ENCODE peak calls at places on chromosomes 5 and 9, in eight cellular contexts. X is fibroblast of pulmonary artery; B is mammary epithelial cell; Z is HCT116; H is CD8-positive, alpha-beta T cell; G is HFF-Myc; K is bronchial epithelial cell; F is WERI-Rb-1. W is an unnamed sample.

GRCh38 chr9:94993141-94993820 is 266.8 kb downstream of the AOPEP start:
- DNase-seq in X (no peak), B (no peak), Z (no peak), H (no peak), G (no peak), K (no peak), F (no peak), W (no peak)

GRCh38 chr5:124906339-124907097 is 160.1 kb upstream of the ZNF608 start:
- DNase-seq in X (peak), B (peak), Z (no peak), H (no peak), G (peak), K (peak), F (peak), W (peak)

GRCh38 chr5:121793791-121794190 is 57.9 kb upstream of the FTMT start:
- DNase-seq in X (no peak), B (no peak), Z (no peak), H (no peak), G (no peak), K (no peak), F (no peak), W (no peak)

GRCh38 chr9:121839726-121840500 is 188.5 kb downstream of the DAB2IP start:
- DNase-seq in X (no peak), B (no peak), Z (no peak), H (no peak), G (no peak), K (no peak), F (peak), W (no peak)

GRCh38 chr9:35871514-35871913 is 1.3 kb upstream of the OR13J1 start:
- DNase-seq in X (no peak), B (peak), Z (no peak), H (no peak), G (no peak), K (peak), F (no peak), W (no peak)

GRCh38 chr9:3908731-3909130 is 382.9 kb upstream of the RFX3 start:
- DNase-seq in X (peak), B (peak), Z (no peak), H (no peak), G (no peak), K (no peak), F (no peak), W (no peak)

GRCh38 chr5:147403659-147404640 is 105.9 kb downstream of the DPYSL3 start:
- DNase-seq in X (peak), B (peak), Z (peak), H (no peak), G (peak), K (peak), F (no peak), W (peak)

GRCh38 chr9:101062686-101063085 is 34.2 kb downstream of the PLPPR1 start:
- DNase-seq in X (no peak), B (no peak), Z (no peak), H (no peak), G (no peak), K (no peak), F (no peak), W (no peak)

GRCh38 chr5:79183617-79184016 is 52.3 kb upstream of the JMY start:
- DNase-seq in X (no peak), B (peak), Z (no peak), H (no peak), G (no peak), K (peak), F (no peak), W (no peak)

GRCh38 chr9:122179054-122179689 is 19.5 kb downstream of the MORN5 start:
- DNase-seq in X (no peak), B (no peak), Z (no peak), H (no peak), G (no peak), K (no peak), F (no peak), W (no peak)

GRCh38 chr5:59654691-59655090 is 238.8 kb downstream of the PDE4D start:
- DNase-seq in X (no peak), B (peak), Z (no peak), H (no peak), G (no peak), K (peak), F (no peak), W (no peak)

GRCh38 chr5:38911933-38912332 is 66.1 kb downstream of the OSMR start:
- DNase-seq in X (no peak), B (no peak), Z (no peak), H (no peak), G (no peak), K (no peak), F (no peak), W (no peak)

GRCh38 chr5:112338681-112339337 is 80.3 kb downstream of the EPB41L4A start:
- DNase-seq in X (peak), B (peak), Z (no peak), H (no peak), G (no peak), K (peak), F (no peak), W (peak)

GRCh38 chr9:132646726-132647125 is 23.1 kb downstream of the DDX31 start:
- DNase-seq in X (no peak), B (no peak), Z (no peak), H (no peak), G (no peak), K (no peak), F (no peak), W (no peak)

GRCh38 chr9:132641216-132641615 is 28.6 kb downstream of the DDX31 start:
- DNase-seq in X (no peak), B (no peak), Z (no peak), H (no peak), G (no peak), K (no peak), F (no peak), W (no peak)

GRCh38 chr9:132645711-132646110 is 24.1 kb downstream of the DDX31 start:
- DNase-seq in X (no peak), B (no peak), Z (no peak), H (no peak), G (no peak), K (no peak), F (peak), W (no peak)

GRCh38 chr9:132645306-132645705 is 24.5 kb downstream of the DDX31 start:
- DNase-seq in X (no peak), B (no peak), Z (no peak), H (no peak), G (no peak), K (no peak), F (peak), W (no peak)

DNA sequence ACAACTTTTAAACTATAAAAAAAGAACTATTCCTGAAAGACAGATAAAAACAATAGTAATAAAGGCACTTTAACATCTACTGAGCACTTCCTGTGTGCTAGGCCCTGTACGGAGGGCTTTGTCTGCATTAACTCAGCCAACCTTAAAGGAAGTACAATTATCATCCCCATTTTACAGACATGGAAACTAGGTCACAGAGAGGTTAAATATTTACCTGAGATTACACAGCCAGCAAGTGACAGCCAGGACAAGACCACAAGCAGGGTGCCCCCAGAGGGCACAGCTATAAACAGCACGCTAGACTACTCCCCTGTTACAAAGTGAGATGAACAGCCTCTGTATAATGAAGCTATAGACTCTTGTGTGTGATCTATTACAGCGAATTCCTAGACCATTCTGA is 25.5 kb downstream of the DDX31 start:
- DNase-seq in X (no peak), B (no peak), Z (no peak), H (no peak), G (no peak), K (no peak), F (peak), W (no peak)
- TF ChIP-seq CTCF in X (peak), B (peak), Z (peak), H (no peak), G (no peak), K (no peak), F (peak), W (peak)

GRCh38 chr5:76273491-76273890 is 129.6 kb upstream of the IQGAP2 start:
- DNase-seq in X (no peak), B (no peak), Z (no peak), H (no peak), G (no peak), K (no peak), F (no peak), W (no peak)

GRCh38 chr5:76269259-76269958 is 133.7 kb upstream of the IQGAP2 start:
- DNase-seq in X (no peak), B (no peak), Z (no peak), H (no peak), G (no peak), K (no peak), F (no peak), W (no peak)

GRCh38 chr5:76274566-76274965 is 128.5 kb upstream of the IQGAP2 start:
- DNase-seq in X (no peak), B (no peak), Z (no peak), H (no peak), G (no peak), K (no peak), F (no peak), W (no peak)

GRCh38 chr5:76270214-76270613 is 132.9 kb upstream of the IQGAP2 start:
- DNase-seq in X (no peak), B (peak), Z (no peak), H (no peak), G (no peak), K (peak), F (no peak), W (no peak)

GRCh38 chr5:76271836-76272235 is 131.2 kb upstream of the IQGAP2 start:
- DNase-seq in X (no peak), B (no peak), Z (no peak), H (no peak), G (no peak), K (no peak), F (no peak), W (no peak)
- H3K4me3 ChIP-seq in X (no peak), B (no peak), Z (no peak), H (no peak), G (no peak), K (no peak), F (no peak), W (no peak)

GRCh38 chr5:64834611-64835010 is 65.9 kb downstream of the CWC27 start:
- DNase-seq in X (peak), B (no peak), Z (no peak), H (no peak), G (no peak), K (no peak), F (no peak), W (no peak)

GRCh38 chr5:64838376-64838775 is 69.6 kb downstream of the CWC27 start:
- DNase-seq in X (peak), B (no peak), Z (no peak), H (no peak), G (peak), K (peak), F (no peak), W (no peak)

GRCh38 chr5:64835266-64835665 is 66.5 kb downstream of the CWC27 start:
- DNase-seq in X (no peak), B (no peak), Z (no peak), H (no peak), G (no peak), K (no peak), F (no peak), W (no peak)

GRCh38 chr5:64836786-64837185 is 68.1 kb downstream of the CWC27 start:
- DNase-seq in X (no peak), B (no peak), Z (no peak), H (no peak), G (no peak), K (no peak), F (no peak), W (no peak)

DNA sequence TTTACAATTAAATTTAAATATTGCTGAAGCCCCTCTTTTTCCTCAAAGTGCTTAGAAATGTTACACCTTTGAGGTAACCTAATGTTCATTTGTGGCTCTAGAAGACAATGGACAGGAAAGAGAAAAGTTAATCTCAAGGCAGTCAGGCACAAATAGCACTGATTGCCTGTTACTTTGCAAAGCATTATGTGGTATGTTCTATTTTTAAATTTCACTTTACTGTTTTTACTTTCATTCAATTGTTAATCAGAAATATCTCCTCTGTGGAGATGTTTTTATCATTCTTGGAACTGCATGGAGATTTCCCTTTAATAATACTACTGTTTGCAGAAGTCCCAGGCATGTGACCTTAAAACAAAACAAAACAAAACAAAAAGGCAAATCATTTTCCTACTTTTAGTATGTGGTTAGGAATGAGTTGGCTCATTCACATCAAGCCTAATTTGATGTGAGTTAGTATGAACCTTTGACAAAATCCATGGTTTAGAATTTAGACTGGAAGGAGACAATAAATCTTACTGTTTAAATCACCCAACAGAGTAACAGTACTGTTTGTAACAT is 67.5 kb downstream of the CWC27 start:
- DNase-seq in X (peak), B (no peak), Z (no peak), H (no peak), G (no peak), K (no peak), F (no peak), W (no peak)
- TF ChIP-seq CTCF in X (no peak), B (no peak), Z (no peak), H (no peak), G (no peak), K (no peak), F (no peak), W (no peak)

GRCh38 chr9:93955356-93956182 is 414 bp upstream of the BARX1 start:
- DNase-seq in X (no peak), B (no peak), Z (no peak), H (no peak), G (no peak), K (no peak), F (peak), W (no peak)
- H3K4me3 ChIP-seq in X (no peak), B (no peak), Z (no peak), H (peak), G (no peak), K (no peak), F (peak), W (no peak)

DNA sequence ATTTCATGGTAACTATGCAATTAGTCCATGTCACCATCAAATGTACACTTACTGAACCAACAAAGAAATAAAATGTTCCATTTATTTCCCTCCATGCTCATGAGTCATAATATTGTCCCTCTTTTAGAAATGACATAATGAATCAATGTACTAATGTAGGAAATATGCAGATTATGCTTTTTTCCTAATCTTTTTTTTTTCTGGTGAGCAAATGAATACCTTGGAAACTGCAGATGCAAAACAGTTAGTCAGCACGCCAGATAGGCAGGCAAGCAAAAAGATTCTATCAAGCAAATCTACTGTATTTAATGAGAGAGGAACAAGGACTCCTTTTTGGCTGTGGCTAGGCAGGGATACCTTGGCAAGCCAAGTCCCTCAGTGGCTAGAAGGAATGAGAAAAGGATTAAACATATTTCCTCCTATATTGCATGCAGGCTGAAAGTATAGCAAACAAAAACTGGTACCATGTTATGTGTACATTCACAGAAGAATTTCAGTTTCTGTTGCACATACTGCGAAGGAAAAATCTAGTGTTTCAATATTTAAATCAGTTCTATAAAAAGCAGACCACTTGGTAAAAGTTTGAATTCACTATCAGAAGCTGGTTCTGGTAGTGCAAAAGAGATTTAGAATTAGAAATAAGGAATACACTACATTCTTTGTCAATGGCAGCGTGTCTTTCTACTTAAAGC is 605.4 kb downstream of the TLE1 start:
- DNase-seq in X (peak), B (peak), Z (no peak), H (no peak), G (no peak), K (peak), F (no peak), W (peak)
- TF ChIP-seq CTCF in X (no peak), B (no peak), Z (no peak), H (no peak), G (no peak), K (no peak), F (no peak), W (no peak)

GRCh38 chr5:98308960-98309359 is 464.5 kb upstream of the RGMB start:
- DNase-seq in X (peak), B (peak), Z (peak), H (no peak), G (no peak), K (peak), F (no peak), W (no peak)

GRCh38 chr5:98307811-98308210 is 465.7 kb upstream of the RGMB start:
- DNase-seq in X (peak), B (peak), Z (no peak), H (no peak), G (no peak), K (peak), F (no peak), W (no peak)

GRCh38 chr5:98314262-98314661 is 459.2 kb upstream of the RGMB start:
- DNase-seq in X (peak), B (peak), Z (no peak), H (no peak), G (no peak), K (peak), F (no peak), W (peak)

GRCh38 chr5:98308231-98308630 is 465.2 kb upstream of the RGMB start:
- DNase-seq in X (peak), B (no peak), Z (no peak), H (no peak), G (no peak), K (peak), F (no peak), W (no peak)

DNA sequence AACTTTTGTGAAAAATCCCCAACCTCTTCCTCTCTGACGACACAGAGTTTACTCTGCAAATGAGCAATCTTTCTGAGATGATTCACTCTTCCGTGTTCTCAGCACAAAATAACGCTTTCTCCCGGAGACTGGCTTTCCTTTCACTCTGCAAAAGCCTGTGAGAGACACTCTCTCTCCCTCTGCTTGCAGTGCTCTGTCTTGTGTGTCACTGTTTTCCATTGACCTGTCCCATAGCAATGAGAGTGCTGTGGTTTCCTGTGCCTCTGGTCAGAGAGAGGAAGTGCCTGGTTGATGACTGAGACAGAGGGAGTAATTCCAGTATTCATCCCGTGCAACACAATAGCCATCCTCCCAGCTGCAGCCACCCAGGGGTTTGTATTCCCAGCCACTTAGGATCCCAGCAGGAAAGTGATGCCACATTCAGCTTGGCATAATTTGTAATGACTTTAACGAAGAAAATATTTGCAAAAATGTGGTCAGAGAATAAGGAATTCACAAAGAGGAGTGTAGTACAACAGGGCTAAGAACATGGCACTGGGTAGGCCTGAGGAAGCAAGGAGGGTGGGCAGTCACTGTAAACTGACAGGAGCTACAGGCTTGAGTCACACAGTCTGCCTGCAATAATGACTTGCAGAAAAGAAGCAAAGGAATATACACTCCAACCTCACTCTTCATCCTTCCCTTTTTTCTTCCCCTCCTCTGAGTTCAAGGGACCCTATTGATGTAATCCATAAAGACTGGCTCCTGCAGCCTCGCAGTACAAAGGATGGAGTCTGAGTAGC is 463.5 kb upstream of the RGMB start:
- DNase-seq in X (peak), B (peak), Z (peak), H (no peak), G (peak), K (peak), F (no peak), W (peak)
- H3K4me3 ChIP-seq in X (peak), B (peak), Z (peak), H (no peak), G (peak), K (no peak), F (no peak), W (peak)

GRCh38 chr5:95985249-95985648 is 23.6 kb upstream of the ELL2 start:
- DNase-seq in X (no peak), B (no peak), Z (no peak), H (no peak), G (no peak), K (no peak), F (no peak), W (no peak)
- TF ChIP-seq CTCF in X (no peak), B (no peak), Z (no peak), H (no peak), G (no peak), K (no peak), F (no peak), W (no peak)

GRCh38 chr9:33159058-33159759 is 7.9 kb downstream of the B4GALT1 start:
- DNase-seq in X (peak), B (peak), Z (no peak), H (peak), G (no peak), K (peak), F (no peak), W (no peak)
- H3K4me3 ChIP-seq in X (peak), B (no peak), Z (peak), H (peak), G (peak), K (no peak), F (no peak), W (no peak)